ENCODE peak calls at places on chromosomes 5 and 9, in six cellular contexts. A, D, S, B, C and E are unnamed samples.

GRCh38 chr9:6667633-6668280 is 22.2 kb upstream of the GLDC start:
- DNase-seq in S (peak), B (peak), C (peak), A (no peak), D (no peak), E (peak)

GRCh38 chr5:72860499-72860898 is 44.0 kb downstream of the TNPO1 start:
- DNase-seq in C (no peak), D (no peak), A (no peak), B (no peak), S (peak), E (no peak)

GRCh38 chr5:137735531-137736284 is at the start of gene KLHL3:
- DNase-seq in C (peak), A (no peak), S (peak), D (peak), B (no peak), E (peak)

GRCh38 chr5:83374547-83374946 is 97.0 kb upstream of the VCAN start:
- DNase-seq in A (no peak), S (peak), B (no peak), D (peak), C (no peak), E (no peak)

GRCh38 chr9:1005043-1005667 is 28.7 kb downstream of the DMRT3 start:
- DNase-seq in A (no peak), C (no peak), S (peak), D (no peak), B (no peak), E (peak)

GRCh38 chr5:93010626-93011025 is 570.4 kb downstream of the NR2F1-AS1 start:
- DNase-seq in C (no peak), A (no peak), S (no peak), B (no peak), D (no peak), E (no peak)

GRCh38 chr5:6686916-6687409 is 26.3 kb upstream of the TENT4A start:
- DNase-seq in C (no peak), A (peak), D (no peak), B (peak), S (peak), E (no peak)

GRCh38 chr5:139760066-139761056 is 35.2 kb upstream of the PSD2 start:
- DNase-seq in B (peak), S (peak), A (no peak), C (no peak), D (no peak), E (no peak)

GRCh38 chr5:68272289-68272688 is 56.7 kb downstream of the PIK3R1 start:
- DNase-seq in S (no peak), C (no peak), B (peak), D (no peak), A (no peak), E (no peak)